ENCODE peak calls at places on chromosomes 2 and 18, in nine cellular contexts. Z is testis, X is IMR-90, I is spleen, K is esophagus squamous epithelium, H is GM12878, B is uterus, W is upper lobe of left lung, D is H1. L is an unnamed sample.

GRCh38 chr2:206442854-206443734 is at the start of gene ADAM23:
- DNase-seq in Z (peak; percentile 83), X (peak; percentile 52), I (no peak), K (no peak), H (no peak), B (no peak), W (peak; percentile 86), D (peak; percentile 84), L (peak; percentile 59)

GRCh38 chr2:177338177-177338721 is 54.3 kb upstream of the AGPS start:
- DNase-seq in Z (no peak), X (peak; percentile 68), I (no peak), K (no peak), H (no peak), B (no peak), W (no peak), D (no peak), L (no peak)

GRCh38 chr2:138841459-138841858 is 61.3 kb upstream of the NXPH2 start:
- DNase-seq in Z (no peak), X (no peak), I (no peak), K (no peak), H (no peak), B (no peak), W (no peak), D (no peak), L (no peak)

GRCh38 chr18:48875314-48875941 is 75.3 kb downstream of the SMAD7 start:
- DNase-seq in Z (no peak), X (no peak), I (peak; percentile 55), K (no peak), H (no peak), B (no peak), W (no peak), D (no peak), L (no peak)

GRCh38 chr2:130917006-130917688 is 80.4 kb downstream of the ARHGEF4 start:
- DNase-seq in Z (no peak), X (no peak), I (no peak), K (no peak), H (no peak), B (no peak), W (peak; percentile 69), D (peak; percentile 45), L (no peak)

GRCh38 chr2:104873689-104874054 is 19.8 kb downstream of the POU3F3 start:
- DNase-seq in Z (no peak), X (no peak), I (peak; percentile 72), K (no peak), H (no peak), B (no peak), W (no peak), D (no peak), L (no peak)

GRCh38 chr2:12265646-12266045 is 451.1 kb upstream of the TRIB2 start:
- DNase-seq in Z (no peak), X (peak; percentile 18), I (no peak), K (no peak), H (no peak), B (no peak), W (no peak), D (no peak), L (no peak)

GRCh38 chr2:127125821-127126220 is 18.9 kb upstream of the BIN1 start:
- DNase-seq in Z (no peak), X (no peak), I (no peak), K (no peak), H (no peak), B (no peak), W (no peak), D (no peak), L (no peak)

GRCh38 chr2:46521215-46521683 is 41.9 kb downstream of the TMEM247 start:
- DNase-seq in Z (peak; percentile 71), X (peak; percentile 84), I (no peak), K (no peak), H (no peak), B (peak; percentile 85), W (no peak), D (no peak), L (peak; percentile 72)

GRCh38 chr18:46859855-46860254 is 57.5 kb downstream of the PIAS2 start:
- DNase-seq in Z (no peak), X (peak; percentile 46), I (no peak), K (no peak), H (peak; percentile 45), B (no peak), W (no peak), D (no peak), L (no peak)

GRCh38 chr2:227889336-227889735 is 17.9 kb downstream of the DAW1 start:
- DNase-seq in Z (no peak), X (no peak), I (no peak), K (no peak), H (no peak), B (no peak), W (no peak), D (no peak), L (no peak)

GRCh38 chr18:49055787-49056186 is 105.0 kb upstream of the SMAD7 start:
- DNase-seq in Z (peak; percentile 28), X (peak; percentile 94), I (peak; percentile 92), K (no peak), H (peak; percentile 5), B (peak; percentile 34), W (peak; percentile 65), D (no peak), L (peak; percentile 26)

GRCh38 chr2:130347220-130347925 is 4.7 kb downstream of the IMP4 start:
- DNase-seq in Z (no peak), X (no peak), I (no peak), K (no peak), H (no peak), B (no peak), W (no peak), D (no peak), L (no peak)

GRCh38 chr2:83650156-83650555 is 808.9 kb downstream of the SUCLG1 start:
- DNase-seq in Z (no peak), X (no peak), I (no peak), K (no peak), H (no peak), B (no peak), W (no peak), D (no peak), L (no peak)

GRCh38 chr2:20958176-20958575 is 85.7 kb downstream of the APOB start:
- DNase-seq in Z (no peak), X (no peak), I (no peak), K (no peak), H (no peak), B (no peak), W (peak; percentile 55), D (no peak), L (no peak)

GRCh38 chr2:74267068-74267467 is 68.7 kb downstream of the MTHFD2 start:
- DNase-seq in Z (no peak), X (no peak), I (no peak), K (no peak), H (no peak), B (no peak), W (no peak), D (no peak), L (no peak)

GRCh38 chr2:127857494-127857818 is 499 bp downstream of the POLR2D start:
- DNase-seq in Z (peak; percentile 40), X (no peak), I (no peak), K (no peak), H (no peak), B (no peak), W (no peak), D (no peak), L (no peak)

GRCh38 chr2:127911737-127912136 is 26.0 kb upstream of the AMMECR1L start:
- DNase-seq in Z (no peak), X (no peak), I (no peak), K (no peak), H (no peak), B (no peak), W (no peak), D (no peak), L (no peak)

GRCh38 chr18:23560186-23560585 is 26.1 kb downstream of the NPC1 start:
- DNase-seq in Z (no peak), X (no peak), I (no peak), K (no peak), H (no peak), B (no peak), W (no peak), D (no peak), L (no peak)
- H3K36me3 ChIP-seq in Z (no peaks in the 10 kb centered on the region), X (peaks cover 35% of the 10 kb centered on the region), I (peaks cover 35% of the 10 kb centered on the region), K (peaks cover 98% of the 10 kb centered on the region), H (peaks cover 6% of the 10 kb centered on the region), B (no peaks in the 10 kb centered on the region), W (peaks cover 93% of the 10 kb centered on the region), D (peaks cover 25% of the 10 kb centered on the region), L (peaks cover 61% of the 10 kb centered on the region)

GRCh38 chr2:3522851-3523481 is 3.6 kb upstream of the ADI1 start:
- DNase-seq in Z (peak; percentile 46), X (peak; percentile 61), I (no peak), K (no peak), H (no peak), B (peak; percentile 74), W (no peak), D (no peak), L (peak; percentile 54)
- H3K27ac ChIP-seq in Z (no peak overlapping the region), X (peak overlapping the region; percentile 88), I (no peak overlapping the region), K (peak overlapping the region; percentile 82), H (no peak overlapping the region), B (peak overlapping the region; percentile 77), W (peak overlapping the region; percentile 65), D (no peak overlapping the region), L (peak overlapping the region; percentile 81)

DNA sequence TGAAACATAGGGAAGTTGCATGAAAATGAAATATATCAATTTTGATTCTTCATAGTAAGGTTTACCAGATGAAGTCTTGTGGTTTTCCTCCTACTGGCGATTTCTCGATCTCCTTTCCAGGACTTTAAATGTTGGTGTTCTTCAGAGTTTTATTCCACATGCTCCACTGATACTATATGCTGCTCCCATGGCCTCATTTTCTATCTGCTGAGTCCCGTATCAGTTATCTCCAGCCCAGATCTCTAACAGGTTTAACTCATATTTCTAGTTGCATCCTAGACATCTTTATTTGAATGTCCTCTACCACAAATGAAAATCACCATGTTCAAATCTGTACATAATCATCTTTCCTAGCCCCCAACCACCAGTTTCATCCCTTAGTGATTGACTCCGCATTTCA is 71.8 kb downstream of the COX7A2L start:
- DNase-seq in Z (no peak), X (no peak), I (no peak), K (no peak), H (no peak), B (no peak), W (no peak), D (no peak), L (no peak)
- TF ChIP-seq POLR2A in Z (no peak), X (no peak), I (no peak), K (no peak), H (no peak), B (no peak), W (no peak), D (no peak), L (no peak)

GRCh38 chr2:152588911-152589310 is 128.3 kb downstream of the PRPF40A start:
- DNase-seq in Z (no peak), X (no peak), I (no peak), K (no peak), H (no peak), B (no peak), W (no peak), D (no peak), L (no peak)
- H3K36me3 ChIP-seq in Z (no peaks in the 10 kb centered on the region), X (no peaks in the 10 kb centered on the region), I (no peaks in the 10 kb centered on the region), K (no peaks in the 10 kb centered on the region), H (no peaks in the 10 kb centered on the region), B (no peaks in the 10 kb centered on the region), W (peaks cover 5% of the 10 kb centered on the region), D (no peaks in the 10 kb centered on the region), L (no peaks in the 10 kb centered on the region)

DNA sequence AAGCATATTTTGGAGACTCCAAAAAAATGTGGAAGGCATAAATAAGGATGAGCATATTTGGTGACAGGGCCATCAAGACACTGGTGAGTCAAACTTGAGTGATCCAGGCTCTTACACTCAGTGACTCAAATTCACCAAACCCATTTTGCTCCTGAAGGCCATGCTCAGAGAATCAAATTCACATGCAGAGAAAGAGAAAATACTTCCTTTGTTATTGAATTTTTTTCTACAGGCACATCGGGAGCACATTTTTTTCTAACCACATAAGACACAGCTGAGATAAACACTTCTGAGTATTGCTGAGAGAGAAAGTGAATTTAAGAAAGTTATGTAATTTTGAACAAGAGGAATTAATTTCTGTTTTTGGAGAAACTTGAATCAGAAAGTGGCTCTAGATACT is 152.0 kb downstream of the KCNE4 start:
- DNase-seq in Z (no peak), X (peak; percentile 18), I (no peak), K (no peak), H (no peak), B (no peak), W (no peak), D (no peak), L (no peak)
- H3K27ac ChIP-seq in Z (no peak overlapping the region), X (no peak overlapping the region), I (no peak overlapping the region), K (no peak overlapping the region), H (no peak overlapping the region), B (peak overlapping the region; percentile 43), W (no peak overlapping the region), D (no peak overlapping the region), L (no peak overlapping the region)